ENCODE peak calls at places on chromosomes 13 and 19, in five cellular contexts. One of them, this sample, is unnamed.
A peak's percentile ranks its signal among the peaks of the same experiment; 100 is the strongest.

GRCh38 chr19:23817519-23817918 is 58.8 kb upstream of the ZNF681 start:
- DNase-seq in thoracic aorta: no peak
- DNase-seq in CD8-positive, alpha-beta T cell: peak; percentile 30
- DNase-seq in Peyer's patch: peak; percentile 36
- DNase-seq in IMR-90: peak; percentile 4
- DNase-seq in this sample: peak; percentile 14

GRCh38 chr13:90201676-90202425 is 1145.6 kb upstream of the MIR17HG start:
- DNase-seq in thoracic aorta: no peak
- DNase-seq in CD8-positive, alpha-beta T cell: no peak
- DNase-seq in Peyer's patch: no peak
- DNase-seq in IMR-90: no peak
- DNase-seq in this sample: no peak

GRCh38 chr13:27967736-27968315 is 1.3 kb downstream of the CDX2 start:
- DNase-seq in thoracic aorta: no peak
- DNase-seq in CD8-positive, alpha-beta T cell: no peak
- DNase-seq in Peyer's patch: no peak
- DNase-seq in IMR-90: no peak
- DNase-seq in this sample: no peak

GRCh38 chr13:31050486-31051400 is 111.0 kb downstream of the HSPH1 start:
- DNase-seq in thoracic aorta: no peak
- DNase-seq in CD8-positive, alpha-beta T cell: no peak
- DNase-seq in Peyer's patch: no peak
- DNase-seq in IMR-90: peak; percentile 57
- DNase-seq in this sample: no peak

GRCh38 chr19:30710721-30711120 is 338.5 kb downstream of the ZNF536 start:
- DNase-seq in thoracic aorta: no peak
- DNase-seq in CD8-positive, alpha-beta T cell: no peak
- DNase-seq in Peyer's patch: no peak
- DNase-seq in IMR-90: no peak
- DNase-seq in this sample: no peak

GRCh38 chr13:43153436-43154082 is 130.2 kb downstream of the DNAJC15 start:
- DNase-seq in thoracic aorta: no peak
- DNase-seq in CD8-positive, alpha-beta T cell: no peak
- DNase-seq in Peyer's patch: no peak
- DNase-seq in IMR-90: peak; percentile 44
- DNase-seq in this sample: peak; percentile 79

GRCh38 chr19:18438331-18439024 is 545 bp upstream of the ISYNA1 start:
- DNase-seq in thoracic aorta: no peak
- DNase-seq in CD8-positive, alpha-beta T cell: no peak
- DNase-seq in Peyer's patch: no peak
- DNase-seq in IMR-90: no peak
- DNase-seq in this sample: no peak

GRCh38 chr19:16446108-16447014 is 25.4 kb downstream of the EPS15L1 start:
- DNase-seq in thoracic aorta: no peak
- DNase-seq in CD8-positive, alpha-beta T cell: no peak
- DNase-seq in Peyer's patch: peak; percentile 77
- DNase-seq in IMR-90: peak; percentile 62
- DNase-seq in this sample: no peak

GRCh38 chr13:35744566-35745203 is 268.2 kb upstream of the MAB21L1 start:
- DNase-seq in thoracic aorta: no peak
- DNase-seq in CD8-positive, alpha-beta T cell: no peak
- DNase-seq in Peyer's patch: no peak
- DNase-seq in IMR-90: peak; percentile 16
- DNase-seq in this sample: no peak

GRCh38 chr19:54420068-54420382 is 4.8 kb downstream of the TTYH1 start:
- DNase-seq in thoracic aorta: no peak
- DNase-seq in CD8-positive, alpha-beta T cell: no peak
- DNase-seq in Peyer's patch: no peak
- DNase-seq in IMR-90: no peak
- DNase-seq in this sample: no peak

GRCh38 chr13:40221460-40222201 is 444.8 kb downstream of the FOXO1 start:
- DNase-seq in thoracic aorta: no peak
- DNase-seq in CD8-positive, alpha-beta T cell: peak; percentile 37
- DNase-seq in Peyer's patch: peak; percentile 64
- DNase-seq in IMR-90: no peak
- DNase-seq in this sample: peak; percentile 90

GRCh38 chr13:51451134-51451466 is 1.7 kb downstream of the INTS6 start:
- DNase-seq in thoracic aorta: no peak
- DNase-seq in CD8-positive, alpha-beta T cell: no peak
- DNase-seq in Peyer's patch: no peak
- DNase-seq in IMR-90: no peak
- DNase-seq in this sample: no peak

GRCh38 chr19:21474671-21475181 is 30.7 kb upstream of the ZNF429 start:
- DNase-seq in thoracic aorta: peak; percentile 20
- DNase-seq in CD8-positive, alpha-beta T cell: peak; percentile 65
- DNase-seq in Peyer's patch: peak; percentile 56
- DNase-seq in IMR-90: peak; percentile 31
- DNase-seq in this sample: peak; percentile 73

GRCh38 chr13:45860240-45860639 is 8.7 kb upstream of the SIAH3 start:
- DNase-seq in thoracic aorta: no peak
- DNase-seq in CD8-positive, alpha-beta T cell: no peak
- DNase-seq in Peyer's patch: no peak
- DNase-seq in IMR-90: no peak
- DNase-seq in this sample: no peak

DNA sequence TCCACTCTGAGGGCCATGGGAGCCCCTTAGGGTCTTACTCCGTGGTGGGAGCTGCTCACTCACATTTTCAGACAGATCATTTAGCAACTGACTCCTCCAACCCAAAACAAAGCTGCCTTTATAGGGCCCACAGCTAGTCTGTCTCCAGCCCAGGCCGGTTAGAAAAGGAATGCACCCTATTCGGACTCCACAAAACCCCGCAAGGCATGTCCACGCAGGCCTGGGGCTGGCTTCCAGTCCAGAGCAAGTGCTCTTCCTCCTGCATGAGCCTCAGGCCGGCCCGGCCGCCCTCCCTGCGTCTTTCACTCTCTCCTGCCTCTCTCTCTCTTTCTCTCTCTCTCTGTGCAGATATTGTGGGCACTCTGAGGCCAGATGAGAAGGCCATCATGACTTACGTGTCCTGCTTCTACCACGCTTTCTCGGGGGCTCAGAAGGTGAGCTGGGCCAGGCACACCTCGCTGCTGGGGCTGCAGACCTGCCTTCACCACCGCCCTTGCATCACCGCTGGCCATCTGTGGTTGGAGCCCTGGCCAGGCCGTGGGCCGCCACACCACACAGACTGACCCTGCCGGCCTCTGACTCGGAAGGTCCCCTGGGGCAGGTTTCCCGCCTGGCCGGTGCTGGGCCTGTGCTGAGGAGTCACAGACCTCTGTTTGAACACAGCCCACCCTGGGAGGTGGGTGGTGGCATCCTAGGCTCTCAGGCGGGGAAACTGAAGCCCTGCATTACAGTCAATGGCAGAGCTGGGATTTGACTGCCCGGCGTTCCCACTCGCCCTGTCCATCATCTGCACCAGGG is 33.1 kb downstream of the CAPN12 start:
- DNase-seq in thoracic aorta: no peak
- DNase-seq in CD8-positive, alpha-beta T cell: no peak
- DNase-seq in Peyer's patch: no peak
- DNase-seq in IMR-90: no peak
- DNase-seq in this sample: no peak
- H3K27ac ChIP-seq in thoracic aorta: peak overlapping the region; percentile 81
- H3K27ac ChIP-seq in CD8-positive, alpha-beta T cell: no peak overlapping the region
- H3K27ac ChIP-seq in Peyer's patch: peak overlapping the region; percentile 17
- H3K27ac ChIP-seq in IMR-90: peak overlapping the region; percentile 63
- H3K27ac ChIP-seq in this sample: peak overlapping the region; percentile 68

GRCh38 chr13:110140099-110140498 is 166.9 kb downstream of the COL4A1 start:
- DNase-seq in thoracic aorta: no peak
- DNase-seq in CD8-positive, alpha-beta T cell: no peak
- DNase-seq in Peyer's patch: no peak
- DNase-seq in IMR-90: no peak
- DNase-seq in this sample: no peak

GRCh38 chr13:110136660-110137585 is 170.0 kb downstream of the COL4A1 start:
- DNase-seq in thoracic aorta: no peak
- DNase-seq in CD8-positive, alpha-beta T cell: no peak
- DNase-seq in Peyer's patch: no peak
- DNase-seq in IMR-90: no peak
- DNase-seq in this sample: no peak

GRCh38 chr13:110137677-110138008 is 169.3 kb downstream of the COL4A1 start:
- DNase-seq in thoracic aorta: no peak
- DNase-seq in CD8-positive, alpha-beta T cell: no peak
- DNase-seq in Peyer's patch: no peak
- DNase-seq in IMR-90: no peak
- DNase-seq in this sample: no peak

GRCh38 chr13:110138700-110139036 is 168.3 kb downstream of the COL4A1 start:
- DNase-seq in thoracic aorta: no peak
- DNase-seq in CD8-positive, alpha-beta T cell: no peak
- DNase-seq in Peyer's patch: no peak
- DNase-seq in IMR-90: no peak
- DNase-seq in this sample: no peak

GRCh38 chr13:110138009-110138699 is 168.8 kb downstream of the COL4A1 start:
- DNase-seq in thoracic aorta: peak; percentile 52
- DNase-seq in CD8-positive, alpha-beta T cell: peak; percentile 15
- DNase-seq in Peyer's patch: no peak
- DNase-seq in IMR-90: peak; percentile 79
- DNase-seq in this sample: peak; percentile 82
- TF ChIP-seq CTCF in thoracic aorta: no peak
- TF ChIP-seq CTCF in CD8-positive, alpha-beta T cell: no peak
- TF ChIP-seq CTCF in Peyer's patch: no peak
- TF ChIP-seq CTCF in IMR-90: no peak
- TF ChIP-seq CTCF in this sample: no peak

GRCh38 chr19:37982655-37983054 is 75.6 kb downstream of the SIPA1L3 start:
- DNase-seq in thoracic aorta: no peak
- DNase-seq in CD8-positive, alpha-beta T cell: no peak
- DNase-seq in Peyer's patch: no peak
- DNase-seq in IMR-90: no peak
- DNase-seq in this sample: no peak
- H3K27ac ChIP-seq in thoracic aorta: no peak overlapping the region
- H3K27ac ChIP-seq in CD8-positive, alpha-beta T cell: no peak overlapping the region
- H3K27ac ChIP-seq in Peyer's patch: no peak overlapping the region
- H3K27ac ChIP-seq in IMR-90: no peak overlapping the region
- H3K27ac ChIP-seq in this sample: no peak overlapping the region

DNA sequence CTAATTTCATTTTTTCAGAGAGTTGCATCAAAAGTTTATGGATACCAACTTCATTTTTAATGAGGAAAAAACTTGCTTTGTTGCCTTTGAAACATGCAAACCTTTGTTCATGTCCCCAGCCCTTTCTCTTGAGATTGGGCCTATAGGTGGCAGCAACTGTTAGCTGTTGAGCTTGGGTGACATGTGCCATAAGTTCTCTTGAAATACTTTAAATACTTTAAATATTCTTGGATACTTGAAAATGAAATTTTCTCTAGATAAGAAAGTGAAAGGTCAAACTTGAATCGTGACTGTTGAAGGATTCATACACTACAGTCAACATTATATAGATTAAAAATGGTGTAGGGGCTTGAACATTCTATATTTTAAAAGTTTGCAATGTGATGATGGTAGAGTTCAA is 294.9 kb downstream of the NDFIP2 start:
- DNase-seq in thoracic aorta: no peak
- DNase-seq in CD8-positive, alpha-beta T cell: no peak
- DNase-seq in Peyer's patch: no peak
- DNase-seq in IMR-90: peak; percentile 87
- DNase-seq in this sample: peak; percentile 83
- TF ChIP-seq CTCF in thoracic aorta: peak; percentile 48
- TF ChIP-seq CTCF in CD8-positive, alpha-beta T cell: no peak
- TF ChIP-seq CTCF in Peyer's patch: no peak
- TF ChIP-seq CTCF in IMR-90: peak; percentile 81
- TF ChIP-seq CTCF in this sample: peak; percentile 74